ENCODE peak calls at places on chromosome 1, in six cellular contexts. E, A, U, Z, W and V are unnamed samples.

GRCh38 chr1:64712049-64712448 is 32.8 kb upstream of the RAVER2 start:
- DNase-seq in U (no peak), E (no peak), W (no peak), Z (no peak), A (no peak), V (no peak)

GRCh38 chr1:229091721-229092136 is 179.2 kb upstream of the RAB4A start:
- DNase-seq in A (peak; percentile 80), U (no peak), Z (no peak), E (no peak), W (no peak), V (no peak)

GRCh38 chr1:54742262-54742661 is 22.1 kb downstream of the PARS2 start:
- DNase-seq in W (no peak), Z (no peak), E (no peak), A (no peak), U (peak; percentile 47), V (no peak)

GRCh38 chr1:211581521-211581920 is 2.6 kb upstream of the SLC30A1 start:
- DNase-seq in E (no peak), Z (no peak), W (no peak), U (peak; percentile 29), A (peak; percentile 79), V (no peak)

GRCh38 chr1:92444351-92444750 is 42.4 kb downstream of the GFI1 start:
- DNase-seq in U (peak; percentile 9), E (no peak), A (no peak), Z (peak; percentile 8), W (no peak), V (no peak)

GRCh38 chr1:168360151-168360550 is 79.5 kb downstream of the TBX19 start:
- DNase-seq in U (no peak), A (no peak), E (no peak), W (no peak), Z (no peak), V (no peak)

GRCh38 chr1:67931198-67931597 is 97.9 kb upstream of the GNG12 start:
- DNase-seq in U (no peak), E (no peak), W (no peak), A (no peak), Z (no peak), V (no peak)

GRCh38 chr1:154557939-154558609 is 388 bp downstream of the UBE2Q1 start:
- DNase-seq in U (no peak), W (peak; percentile 66), A (peak; percentile 75), E (peak; percentile 24), Z (no peak), V (no peak)

GRCh38 chr1:78836736-78837135 is 169.8 kb downstream of the ADGRL4 start:
- DNase-seq in U (no peak), A (no peak), E (no peak), W (no peak), Z (no peak), V (peak; percentile 9)

GRCh38 chr1:183827801-183828200 is 22.9 kb downstream of the RGL1 start:
- DNase-seq in Z (no peak), E (no peak), U (no peak), W (no peak), A (no peak), V (no peak)

GRCh38 chr1:166395729-166396128 is 228.9 kb upstream of the FAM78B start:
- DNase-seq in Z (no peak), U (no peak), A (no peak), E (no peak), W (no peak), V (no peak)

GRCh38 chr1:212401838-212402582 is 12.7 kb downstream of the PACC1 start:
- DNase-seq in W (no peak), A (no peak), U (peak; percentile 6), Z (no peak), E (no peak), V (no peak)

GRCh38 chr1:43831866-43832654 is 101.5 kb upstream of the ARTN start:
- DNase-seq in A (no peak), E (peak; percentile 13), W (no peak), Z (no peak), U (no peak), V (peak; percentile 80)
- H3K4me3 ChIP-seq in A (no peak overlapping the region), E (no peak overlapping the region), W (no peak overlapping the region), Z (no peak overlapping the region), U (no peak overlapping the region), V (no peak overlapping the region)

GRCh38 chr1:205505076-205505729 is 734 bp downstream of the CDK18 start:
- DNase-seq in W (peak; percentile 38), U (no peak), Z (no peak), A (no peak), E (no peak), V (no peak)
- H3K4me3 ChIP-seq in W (peak overlapping the region; percentile 88), U (peak overlapping the region; percentile 26), Z (peak overlapping the region; percentile 57), A (peak overlapping the region; percentile 86), E (peak overlapping the region; percentile 57), V (peak overlapping the region; percentile 65)

GRCh38 chr1:156422602-156423091 is 53.6 kb downstream of the RHBG start:
- DNase-seq in A (no peak), Z (no peak), W (no peak), U (no peak), E (no peak), V (no peak)

GRCh38 chr1:156419863-156420208 is 50.8 kb downstream of the RHBG start:
- DNase-seq in E (peak; percentile 58), U (no peak), A (no peak), Z (no peak), W (no peak), V (peak; percentile 64)

GRCh38 chr1:156421062-156421938 is 52.3 kb downstream of the RHBG start:
- DNase-seq in U (peak; percentile 33), E (peak; percentile 54), A (peak; percentile 82), W (peak; percentile 72), Z (no peak), V (peak; percentile 77)

GRCh38 chr1:156421939-156422601 is 53.1 kb downstream of the RHBG start:
- DNase-seq in E (no peak), A (no peak), Z (no peak), U (no peak), W (no peak), V (no peak)

DNA sequence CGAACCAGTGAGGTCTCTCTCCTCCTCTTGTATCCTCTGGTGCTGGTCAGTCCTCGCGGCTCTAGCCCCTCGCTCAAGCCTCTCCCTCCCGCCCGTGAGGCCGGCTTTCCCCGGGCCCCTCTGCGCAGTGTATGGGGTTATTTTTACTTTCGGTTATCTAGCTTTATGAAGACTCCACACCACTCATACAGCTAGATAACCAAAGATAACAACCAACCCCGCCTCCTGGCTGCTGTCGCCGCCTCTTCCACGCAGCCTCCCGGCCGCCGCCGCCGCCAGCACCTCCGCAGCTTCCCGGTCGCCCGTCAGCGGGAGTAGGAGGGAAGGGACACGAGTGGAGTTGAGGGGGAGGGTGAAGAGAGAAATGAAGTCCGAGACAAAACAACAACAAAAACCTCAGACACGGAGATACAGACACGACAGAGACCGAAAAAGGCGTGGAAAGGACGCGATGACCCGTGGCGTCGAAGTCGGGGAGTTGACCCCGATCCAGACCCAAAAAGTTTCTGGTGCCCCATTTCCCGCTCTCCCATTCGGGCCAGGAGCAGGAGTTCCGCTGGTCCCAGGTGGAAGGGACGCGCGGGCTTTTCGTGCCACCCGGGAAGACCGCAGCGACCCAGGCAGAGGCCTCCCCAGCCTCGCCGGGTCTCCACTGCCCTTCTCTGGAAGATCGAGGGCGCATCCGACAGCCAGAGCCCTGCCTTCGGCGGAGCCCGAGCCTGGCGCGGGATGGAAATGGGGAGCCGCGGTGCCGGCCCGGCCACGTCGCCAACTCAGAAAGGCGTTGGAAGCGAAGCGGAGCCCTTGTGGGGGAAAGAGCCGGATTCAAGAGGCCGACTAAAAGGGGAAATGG is 51.4 kb downstream of the RHBG start:
- DNase-seq in W (no peak), Z (no peak), A (no peak), E (peak; percentile 52), U (no peak), V (peak; percentile 42)
- H3K4me3 ChIP-seq in W (peak overlapping the region; percentile 60), Z (no peak overlapping the region), A (peak overlapping the region; percentile 61), E (peak overlapping the region; percentile 62), U (no peak overlapping the region), V (peak overlapping the region; percentile 61)

GRCh38 chr1:32705516-32705915 is 2.9 kb upstream of the SYNC start:
- DNase-seq in U (no peak), Z (no peak), W (no peak), A (no peak), E (no peak), V (no peak)

GRCh38 chr1:32701421-32701911 is 1.1 kb downstream of the SYNC start:
- DNase-seq in E (no peak), Z (no peak), U (no peak), A (no peak), W (peak; percentile 26), V (no peak)

GRCh38 chr1:32702599-32703478 is at the start of gene SYNC:
- DNase-seq in E (no peak), Z (peak; percentile 63), U (peak; percentile 85), A (peak; percentile 85), W (peak; percentile 77), V (no peak)

GRCh38 chr1:32701951-32702598 is 495 bp downstream of the SYNC start:
- DNase-seq in E (no peak), U (peak; percentile 51), Z (no peak), W (peak; percentile 37), A (peak; percentile 72), V (no peak)

DNA sequence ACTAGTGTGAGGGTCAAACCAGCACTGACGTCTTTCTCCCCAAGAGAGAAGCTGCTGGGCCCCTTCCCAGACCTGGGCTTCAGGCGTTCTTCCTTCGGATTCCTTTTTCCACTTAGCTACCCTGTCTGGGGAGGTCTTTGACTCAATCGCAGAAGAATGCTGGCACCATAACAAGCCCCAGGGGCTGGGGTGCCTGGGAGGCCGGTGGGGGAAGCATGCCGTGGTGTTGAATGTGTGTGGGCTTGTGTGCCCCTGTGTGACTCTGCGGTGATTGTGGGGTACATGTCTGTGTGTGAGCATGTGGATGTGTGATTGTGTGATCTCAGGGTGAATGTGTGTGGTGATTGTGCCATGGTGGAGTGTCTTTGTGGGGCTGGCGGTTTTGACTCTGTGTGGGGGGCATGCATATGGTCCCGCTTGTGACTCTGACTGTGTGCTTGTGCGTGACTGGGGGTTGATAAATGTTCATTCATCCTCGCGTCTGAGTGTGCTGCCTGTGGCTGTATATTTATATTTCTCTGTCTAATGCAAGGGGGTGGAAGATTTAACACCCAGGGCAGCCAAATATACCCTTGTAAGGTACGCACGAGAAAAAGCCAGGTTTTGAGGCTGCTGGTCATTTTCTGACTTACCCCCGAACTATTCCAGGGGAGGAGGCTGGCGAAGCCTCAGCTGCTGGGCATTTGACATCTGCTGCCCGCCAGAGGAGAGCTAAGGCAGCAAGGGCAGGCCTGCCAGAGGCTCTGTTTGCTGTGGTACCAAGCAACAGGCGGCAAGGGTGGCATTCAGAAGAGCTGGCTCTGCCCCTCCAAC is 1.1 kb upstream of the SYNC start:
- DNase-seq in E (no peak), Z (peak; percentile 93), W (peak; percentile 37), A (peak; percentile 91), U (peak; percentile 99), V (no peak)
- H3K4me3 ChIP-seq in E (no peak overlapping the region), Z (peak overlapping the region; percentile 81), W (peak overlapping the region; percentile 78), A (peak overlapping the region; percentile 93), U (peak overlapping the region; percentile 74), V (no peak overlapping the region)

GRCh38 chr1:112466078-112466660 is 42.6 kb upstream of the WNT2B start:
- DNase-seq in U (peak; percentile 94), Z (peak; percentile 89), A (peak; percentile 98), W (peak; percentile 95), E (peak; percentile 74), V (peak; percentile 68)
- H3K4me3 ChIP-seq in U (peak overlapping the region; percentile 29), Z (peak overlapping the region; percentile 55), A (peak overlapping the region; percentile 59), W (peak overlapping the region; percentile 61), E (peak overlapping the region; percentile 35), V (peak overlapping the region; percentile 45)

GRCh38 chr1:150976879-150977694 is 2.5 kb upstream of the CERS2 start:
- DNase-seq in U (no peak), E (peak; percentile 60), W (peak; percentile 82), Z (no peak), A (peak; percentile 97), V (peak; percentile 41)
- H3K4me3 ChIP-seq in U (no peak overlapping the region), E (peak overlapping the region; percentile 23), W (peak overlapping the region; percentile 21), Z (no peak overlapping the region), A (no peak overlapping the region), V (peak overlapping the region; percentile 0)

GRCh38 chr1:244012232-244012631 is 38.9 kb upstream of the ZBTB18 start:
- DNase-seq in Z (peak; percentile 39), U (peak; percentile 71), E (no peak), A (no peak), W (no peak), V (no peak)
- H3K4me3 ChIP-seq in Z (peak overlapping the region; percentile 3), U (peak overlapping the region; percentile 20), E (no peak overlapping the region), A (no peak overlapping the region), W (no peak overlapping the region), V (no peak overlapping the region)